ENCODE peak calls at places on chromosomes 13 and 19, in four cellular contexts. C is thoracic aorta, T is colonic mucosa, J is A549. X is an unnamed sample.

GRCh38 chr19:1177322-1178114 is 3.5 kb upstream of the SBNO2 start:
- DNase-seq in C (no peak), T (no peak), J (peak; percentile 70), X (peak; percentile 94)

GRCh38 chr19:50717891-50718254 is 1.7 kb downstream of the SHANK1 start:
- DNase-seq in C (no peak), T (no peak), J (no peak), X (no peak)

GRCh38 chr13:70189981-70190380 is 81.7 kb upstream of the KLHL1 start:
- DNase-seq in C (no peak), T (no peak), J (no peak), X (no peak)

GRCh38 chr19:36573948-36574726 is 1.0 kb upstream of the ZNF529 start:
- DNase-seq in C (no peak), T (no peak), J (no peak), X (peak; percentile 20)

GRCh38 chr13:113052206-113052605 is 53.4 kb upstream of the F7 start:
- DNase-seq in C (no peak), T (no peak), J (no peak), X (no peak)

GRCh38 chr19:17933414-17934129 is 757 bp downstream of the CCDC124 start:
- DNase-seq in C (no peak), T (no peak), J (no peak), X (peak; percentile 60)

GRCh38 chr19:48060381-48060780 is 16.5 kb upstream of the CABP5 start:
- DNase-seq in C (no peak), T (no peak), J (no peak), X (no peak)

GRCh38 chr13:36673838-36674326 is at the start of gene SERTM1:
- DNase-seq in C (no peak), T (no peak), J (no peak), X (no peak)

GRCh38 chr19:43634877-43635560 is 4.6 kb downstream of the CADM4 start:
- DNase-seq in C (no peak), T (no peak), J (no peak), X (no peak)

GRCh38 chr19:29630661-29631060 is 24.6 kb downstream of the POP4 start:
- DNase-seq in C (no peak), T (no peak), J (no peak), X (peak; percentile 23)

GRCh38 chr13:104431895-104432294 is 1365.7 kb upstream of the SLC10A2 start:
- DNase-seq in C (no peak), T (no peak), J (no peak), X (no peak)

GRCh38 chr13:93730780-93731179 is 504.2 kb downstream of the GPC6 start:
- DNase-seq in C (no peak), T (no peak), J (no peak), X (no peak)

GRCh38 chr19:46469541-46470185 is 1.7 kb downstream of the PNMA8A start:
- DNase-seq in C (no peak), T (no peak), J (no peak), X (no peak)

GRCh38 chr19:10612515-10613119 is 12.7 kb upstream of the SLC44A2 start:
- DNase-seq in C (peak; percentile 66), T (peak; percentile 62), J (no peak), X (no peak)

GRCh38 chr19:45276284-45276687 is 25.2 kb downstream of the MARK4 start:
- DNase-seq in C (no peak), T (no peak), J (no peak), X (no peak)

GRCh38 chr19:18502236-18502632 is 19.6 kb downstream of the ELL start:
- DNase-seq in C (no peak), T (no peak), J (no peak), X (no peak)

GRCh38 chr13:111919826-111920225 is 147.1 kb upstream of the SOX1 start:
- DNase-seq in C (no peak), T (no peak), J (no peak), X (no peak)

GRCh38 chr19:22606954-22607652 is 27.0 kb upstream of the ZNF492 start:
- DNase-seq in C (no peak), T (no peak), J (no peak), X (no peak)

GRCh38 chr19:42368765-42369164 is 21.3 kb downstream of the CNFN start:
- DNase-seq in C (no peak), T (no peak), J (no peak), X (no peak)

GRCh38 chr13:33800646-33801186 is 17.2 kb upstream of the RFC3 start:
- DNase-seq in C (no peak), T (no peak), J (no peak), X (no peak)

GRCh38 chr13:97600438-97601080 is 166.6 kb downstream of the RAP2A start:
- DNase-seq in C (no peak), T (no peak), J (no peak), X (peak; percentile 18)

GRCh38 chr19:38670921-38671398 is 23.5 kb downstream of the ACTN4 start:
- DNase-seq in C (no peak), T (no peak), J (no peak), X (peak; percentile 60)

GRCh38 chr19:45809643-45810159 is 5.4 kb downstream of the RSPH6A start:
- DNase-seq in C (no peak), T (no peak), J (no peak), X (peak; percentile 60)

GRCh38 chr13:84844473-84844872 is 954.7 kb downstream of the SLITRK6 start:
- DNase-seq in C (no peak), T (no peak), J (peak; percentile 0), X (peak; percentile 13)

GRCh38 chr13:53012707-53013106 is 15.9 kb upstream of the OLFM4 start:
- DNase-seq in C (no peak), T (no peak), J (no peak), X (no peak)

GRCh38 chr19:34904521-34904845 is 22.2 kb upstream of the ZNF30 start:
- DNase-seq in C (no peak), T (no peak), J (no peak), X (no peak)
- TF ChIP-seq CTCF in C (no peak), T (no peak), J (no peak), X (no peak)

DNA sequence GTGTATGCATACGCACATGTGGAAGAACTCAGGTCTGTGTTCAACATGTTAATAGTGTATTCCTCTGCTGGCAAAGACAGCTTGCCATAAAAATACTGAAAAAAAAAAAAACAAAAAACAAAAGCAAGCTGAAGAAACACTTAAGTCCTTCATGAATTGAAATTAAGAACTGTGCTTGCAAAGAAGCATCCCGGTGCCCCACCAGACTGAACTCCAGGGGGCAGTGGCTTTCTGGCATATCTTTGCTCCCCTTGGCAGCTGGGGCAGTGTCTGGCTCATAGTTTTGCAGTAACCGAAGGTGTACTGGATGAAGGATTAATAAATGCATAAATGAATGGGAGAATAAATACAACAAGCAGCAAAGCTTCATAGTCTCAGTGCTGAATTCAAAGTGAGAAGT is 187.6 kb downstream of the LHFPL6 start:
- DNase-seq in C (no peak), T (peak; percentile 20), J (no peak), X (peak; percentile 55)
- TF ChIP-seq CTCF in C (no peak), T (no peak), J (peak; percentile 28), X (peak; percentile 82)

GRCh38 chr13:43193789-43194188 is 170.4 kb downstream of the DNAJC15 start:
- DNase-seq in C (no peak), T (no peak), J (no peak), X (no peak)

GRCh38 chr13:43196750-43197149 is 173.4 kb downstream of the DNAJC15 start:
- DNase-seq in C (no peak), T (no peak), J (no peak), X (no peak)

GRCh38 chr13:43195112-43195511 is 171.7 kb downstream of the DNAJC15 start:
- DNase-seq in C (no peak), T (no peak), J (no peak), X (no peak)

GRCh38 chr13:43196171-43196611 is 172.8 kb downstream of the DNAJC15 start:
- DNase-seq in C (no peak), T (no peak), J (no peak), X (no peak)

DNA sequence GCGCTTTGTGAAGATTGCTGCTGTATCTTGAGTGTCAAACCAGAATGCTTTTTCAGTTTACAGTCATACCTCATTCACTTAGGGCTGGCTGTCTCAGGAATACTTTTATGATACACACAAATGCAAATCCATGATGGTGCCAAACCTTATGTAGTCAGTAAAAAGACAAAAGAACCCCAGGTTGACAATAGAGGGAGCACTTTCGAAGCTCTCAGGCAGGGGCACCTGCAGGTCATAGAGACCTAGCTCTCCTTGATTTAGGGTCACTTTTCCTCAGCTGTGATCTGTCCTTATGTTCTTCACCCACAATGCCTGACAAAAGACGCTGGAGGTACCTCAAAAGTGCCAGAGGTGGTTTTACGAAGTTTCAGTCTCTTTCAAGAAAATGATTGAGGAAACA is 172.2 kb downstream of the DNAJC15 start:
- DNase-seq in C (no peak), T (no peak), J (no peak), X (no peak)
- TF ChIP-seq CTCF in C (no peak), T (no peak), J (no peak), X (peak; percentile 40)

GRCh38 chr19:5037936-5038335 is 69.0 kb downstream of the KDM4B start:
- DNase-seq in C (no peak), T (no peak), J (no peak), X (no peak)

GRCh38 chr19:5039642-5040543 is 71.0 kb downstream of the KDM4B start:
- DNase-seq in C (no peak), T (no peak), J (no peak), X (no peak)

GRCh38 chr19:5036733-5037681 is 68.1 kb downstream of the KDM4B start:
- DNase-seq in C (no peak), T (no peak), J (no peak), X (peak; percentile 88)

GRCh38 chr19:5040544-5041167 is 71.7 kb downstream of the KDM4B start:
- DNase-seq in C (no peak), T (no peak), J (no peak), X (no peak)

GRCh38 chr19:5038631-5039271 is 69.8 kb downstream of the KDM4B start:
- DNase-seq in C (no peak), T (no peak), J (peak; percentile 57), X (no peak)
- TF ChIP-seq CTCF in C (peak; percentile 45), T (peak; percentile 37), J (peak; percentile 37), X (peak; percentile 75)

GRCh38 chr13:23570931-23571330 is 719 bp downstream of the TNFRSF19 start:
- DNase-seq in C (no peak), T (no peak), J (no peak), X (no peak)
- TF ChIP-seq CTCF in C (no peak), T (no peak), J (no peak), X (peak; percentile 66)

GRCh38 chr13:51584731-51585191 is 499 bp downstream of the WDFY2 start:
- DNase-seq in C (peak; percentile 15), T (peak; percentile 63), J (peak; percentile 17), X (peak; percentile 38)
- TF ChIP-seq CTCF in C (no peak), T (no peak), J (no peak), X (peak; percentile 47)

DNA sequence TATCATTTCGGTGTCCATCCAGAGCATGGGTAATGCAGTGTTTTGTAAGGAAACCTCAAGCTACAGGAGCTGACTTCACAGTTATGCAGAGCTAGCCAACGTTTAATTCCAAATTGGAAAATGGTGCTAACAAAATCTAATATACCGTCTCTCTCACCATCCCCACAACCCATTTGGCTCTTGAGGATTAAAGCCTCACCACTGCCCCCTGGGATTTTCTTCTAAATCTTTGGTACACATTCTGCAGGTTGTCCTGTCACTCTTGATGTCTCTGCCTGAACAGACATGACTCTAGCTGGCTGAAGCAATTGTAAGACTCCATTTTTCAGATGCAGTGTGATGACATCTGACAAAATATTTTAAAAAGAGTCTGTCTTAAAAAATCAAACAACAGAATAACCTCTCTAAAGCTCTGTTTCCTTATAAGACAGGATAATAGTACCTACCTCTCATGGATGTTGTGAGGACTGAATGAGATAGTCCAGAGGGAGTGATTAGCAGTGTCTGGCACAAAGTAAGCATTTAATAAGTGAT is 451.8 kb downstream of the SUCLA2 start:
- DNase-seq in C (no peak), T (no peak), J (no peak), X (no peak)
- TF ChIP-seq CTCF in C (no peak), T (no peak), J (no peak), X (no peak)